ENCODE peak calls at places on chromosomes 6 and 20, in eight cellular contexts. One of them, this sample, is unnamed.

GRCh38 chr6:46210294-46210693 is 39.5 kb upstream of the ENPP5 start:
- DNase-seq in SW 1271: no peak
- DNase-seq in RWPE2: no peak
- DNase-seq in A673: no peak
- DNase-seq in endothelial cell: no peak
- DNase-seq in mammary epithelial cell: no peak
- DNase-seq in NCI-H2029 treated with DMSO at 0.1 percent for 48 hours: no peak
- DNase-seq in CD8-positive, alpha-beta memory T cell: no peak
- DNase-seq in this sample: peak

GRCh38 chr20:46204594-46205205 is 86.6 kb downstream of the CD40 start:
- DNase-seq in SW 1271: no peak
- DNase-seq in RWPE2: no peak
- DNase-seq in A673: no peak
- DNase-seq in endothelial cell: no peak
- DNase-seq in mammary epithelial cell: no peak
- DNase-seq in NCI-H2029 treated with DMSO at 0.1 percent for 48 hours: no peak
- DNase-seq in CD8-positive, alpha-beta memory T cell: peak
- DNase-seq in this sample: no peak

GRCh38 chr20:63651942-63652191 is 1.4 kb downstream of the STMN3 start:
- DNase-seq in SW 1271: no peak
- DNase-seq in RWPE2: peak
- DNase-seq in A673: no peak
- DNase-seq in endothelial cell: no peak
- DNase-seq in mammary epithelial cell: no peak
- DNase-seq in NCI-H2029 treated with DMSO at 0.1 percent for 48 hours: no peak
- DNase-seq in CD8-positive, alpha-beta memory T cell: no peak
- DNase-seq in this sample: no peak

GRCh38 chr6:56299916-56300315 is 52.5 kb upstream of the COL21A1 start:
- DNase-seq in SW 1271: no peak
- DNase-seq in RWPE2: no peak
- DNase-seq in A673: no peak
- DNase-seq in endothelial cell: no peak
- DNase-seq in mammary epithelial cell: no peak
- DNase-seq in NCI-H2029 treated with DMSO at 0.1 percent for 48 hours: no peak
- DNase-seq in CD8-positive, alpha-beta memory T cell: no peak
- DNase-seq in this sample: no peak

GRCh38 chr6:119325559-119326240 is 23.9 kb downstream of the MAN1A1 start:
- DNase-seq in SW 1271: no peak
- DNase-seq in RWPE2: no peak
- DNase-seq in A673: no peak
- DNase-seq in endothelial cell: no peak
- DNase-seq in mammary epithelial cell: no peak
- DNase-seq in NCI-H2029 treated with DMSO at 0.1 percent for 48 hours: no peak
- DNase-seq in CD8-positive, alpha-beta memory T cell: no peak
- DNase-seq in this sample: no peak

GRCh38 chr6:131867744-131868143 is 59.9 kb downstream of the ENPP1 start:
- DNase-seq in SW 1271: no peak
- DNase-seq in RWPE2: no peak
- DNase-seq in A673: no peak
- DNase-seq in endothelial cell: no peak
- DNase-seq in mammary epithelial cell: no peak
- DNase-seq in NCI-H2029 treated with DMSO at 0.1 percent for 48 hours: no peak
- DNase-seq in CD8-positive, alpha-beta memory T cell: no peak
- DNase-seq in this sample: no peak

GRCh38 chr6:160781298-160781697 is 79.3 kb downstream of the PLG start:
- DNase-seq in SW 1271: no peak
- DNase-seq in RWPE2: no peak
- DNase-seq in A673: no peak
- DNase-seq in endothelial cell: no peak
- DNase-seq in mammary epithelial cell: no peak
- DNase-seq in NCI-H2029 treated with DMSO at 0.1 percent for 48 hours: no peak
- DNase-seq in CD8-positive, alpha-beta memory T cell: no peak
- DNase-seq in this sample: no peak

GRCh38 chr6:54730767-54731665 is 115.6 kb upstream of the FAM83B start:
- DNase-seq in SW 1271: no peak
- DNase-seq in RWPE2: no peak
- DNase-seq in A673: no peak
- DNase-seq in endothelial cell: no peak
- DNase-seq in mammary epithelial cell: peak
- DNase-seq in NCI-H2029 treated with DMSO at 0.1 percent for 48 hours: no peak
- DNase-seq in CD8-positive, alpha-beta memory T cell: no peak
- DNase-seq in this sample: no peak

GRCh38 chr6:116060572-116061283 is at the start of gene FRK:
- DNase-seq in SW 1271: no peak
- DNase-seq in RWPE2: no peak
- DNase-seq in A673: peak
- DNase-seq in endothelial cell: no peak
- DNase-seq in mammary epithelial cell: peak
- DNase-seq in NCI-H2029 treated with DMSO at 0.1 percent for 48 hours: no peak
- DNase-seq in CD8-positive, alpha-beta memory T cell: no peak
- DNase-seq in this sample: peak

GRCh38 chr20:62918137-62918536 is 8.2 kb downstream of the DIDO1 start:
- DNase-seq in SW 1271: no peak
- DNase-seq in RWPE2: no peak
- DNase-seq in A673: no peak
- DNase-seq in endothelial cell: no peak
- DNase-seq in mammary epithelial cell: no peak
- DNase-seq in NCI-H2029 treated with DMSO at 0.1 percent for 48 hours: no peak
- DNase-seq in CD8-positive, alpha-beta memory T cell: no peak
- DNase-seq in this sample: no peak

GRCh38 chr6:9979996-9980395 is 434.9 kb downstream of the TFAP2A start:
- DNase-seq in SW 1271: no peak
- DNase-seq in RWPE2: no peak
- DNase-seq in A673: peak
- DNase-seq in endothelial cell: no peak
- DNase-seq in mammary epithelial cell: no peak
- DNase-seq in NCI-H2029 treated with DMSO at 0.1 percent for 48 hours: no peak
- DNase-seq in CD8-positive, alpha-beta memory T cell: no peak
- DNase-seq in this sample: no peak

GRCh38 chr6:91198588-91199255 is 611.9 kb upstream of the MAP3K7 start:
- DNase-seq in SW 1271: peak
- DNase-seq in RWPE2: no peak
- DNase-seq in A673: peak
- DNase-seq in endothelial cell: no peak
- DNase-seq in mammary epithelial cell: no peak
- DNase-seq in NCI-H2029 treated with DMSO at 0.1 percent for 48 hours: no peak
- DNase-seq in CD8-positive, alpha-beta memory T cell: no peak
- DNase-seq in this sample: peak

GRCh38 chr6:15242503-15242902 is 3.4 kb upstream of the JARID2 start:
- DNase-seq in SW 1271: no peak
- DNase-seq in RWPE2: no peak
- DNase-seq in A673: no peak
- DNase-seq in endothelial cell: no peak
- DNase-seq in mammary epithelial cell: no peak
- DNase-seq in NCI-H2029 treated with DMSO at 0.1 percent for 48 hours: no peak
- DNase-seq in CD8-positive, alpha-beta memory T cell: no peak
- DNase-seq in this sample: no peak

GRCh38 chr20:56343861-56344381 is 14.9 kb upstream of the FAM210B start:
- DNase-seq in SW 1271: no peak
- DNase-seq in RWPE2: peak
- DNase-seq in A673: peak
- DNase-seq in endothelial cell: peak
- DNase-seq in mammary epithelial cell: peak
- DNase-seq in NCI-H2029 treated with DMSO at 0.1 percent for 48 hours: no peak
- DNase-seq in CD8-positive, alpha-beta memory T cell: no peak
- DNase-seq in this sample: peak

GRCh38 chr6:52233975-52234823 is 10.1 kb downstream of the IL17F start:
- DNase-seq in SW 1271: peak
- DNase-seq in RWPE2: no peak
- DNase-seq in A673: peak
- DNase-seq in endothelial cell: peak
- DNase-seq in mammary epithelial cell: peak
- DNase-seq in NCI-H2029 treated with DMSO at 0.1 percent for 48 hours: peak
- DNase-seq in CD8-positive, alpha-beta memory T cell: no peak
- DNase-seq in this sample: peak

GRCh38 chr6:31861919-31862343 is 690 bp downstream of the NEU1 start:
- DNase-seq in SW 1271: no peak
- DNase-seq in RWPE2: no peak
- DNase-seq in A673: no peak
- DNase-seq in endothelial cell: no peak
- DNase-seq in mammary epithelial cell: no peak
- DNase-seq in NCI-H2029 treated with DMSO at 0.1 percent for 48 hours: no peak
- DNase-seq in CD8-positive, alpha-beta memory T cell: no peak
- DNase-seq in this sample: no peak

GRCh38 chr20:35866446-35867202 is 87.7 kb downstream of the SCAND1 start:
- DNase-seq in SW 1271: no peak
- DNase-seq in RWPE2: no peak
- DNase-seq in A673: no peak
- DNase-seq in endothelial cell: no peak
- DNase-seq in mammary epithelial cell: no peak
- DNase-seq in NCI-H2029 treated with DMSO at 0.1 percent for 48 hours: no peak
- DNase-seq in CD8-positive, alpha-beta memory T cell: no peak
- DNase-seq in this sample: peak

GRCh38 chr6:2658788-2659187 is 91.9 kb downstream of the MYLK4 start:
- DNase-seq in SW 1271: no peak
- DNase-seq in RWPE2: no peak
- DNase-seq in A673: no peak
- DNase-seq in endothelial cell: no peak
- DNase-seq in mammary epithelial cell: peak
- DNase-seq in NCI-H2029 treated with DMSO at 0.1 percent for 48 hours: no peak
- DNase-seq in CD8-positive, alpha-beta memory T cell: no peak
- DNase-seq in this sample: peak

GRCh38 chr6:81750660-81751387 is 1.7 kb downstream of the TENT5A start:
- DNase-seq in SW 1271: no peak
- DNase-seq in RWPE2: no peak
- DNase-seq in A673: no peak
- DNase-seq in endothelial cell: no peak
- DNase-seq in mammary epithelial cell: peak
- DNase-seq in NCI-H2029 treated with DMSO at 0.1 percent for 48 hours: peak
- DNase-seq in CD8-positive, alpha-beta memory T cell: no peak
- DNase-seq in this sample: peak

GRCh38 chr20:61426361-61426760 is 174.3 kb downstream of the CDH4 start:
- DNase-seq in SW 1271: no peak
- DNase-seq in RWPE2: peak
- DNase-seq in A673: peak
- DNase-seq in endothelial cell: no peak
- DNase-seq in mammary epithelial cell: no peak
- DNase-seq in NCI-H2029 treated with DMSO at 0.1 percent for 48 hours: no peak
- DNase-seq in CD8-positive, alpha-beta memory T cell: no peak
- DNase-seq in this sample: peak

GRCh38 chr6:53042112-53042511 is 23.1 kb upstream of the FBXO9 start:
- DNase-seq in SW 1271: peak
- DNase-seq in RWPE2: no peak
- DNase-seq in A673: peak
- DNase-seq in endothelial cell: no peak
- DNase-seq in mammary epithelial cell: peak
- DNase-seq in NCI-H2029 treated with DMSO at 0.1 percent for 48 hours: no peak
- DNase-seq in CD8-positive, alpha-beta memory T cell: no peak
- DNase-seq in this sample: peak

GRCh38 chr6:80022803-80023202 is 18.4 kb downstream of the TTK start:
- DNase-seq in SW 1271: no peak
- DNase-seq in RWPE2: no peak
- DNase-seq in A673: no peak
- DNase-seq in endothelial cell: no peak
- DNase-seq in mammary epithelial cell: no peak
- DNase-seq in NCI-H2029 treated with DMSO at 0.1 percent for 48 hours: no peak
- DNase-seq in CD8-positive, alpha-beta memory T cell: no peak
- DNase-seq in this sample: peak

GRCh38 chr6:162862462-162862861 is 134.7 kb downstream of the PACRG start:
- DNase-seq in SW 1271: no peak
- DNase-seq in RWPE2: no peak
- DNase-seq in A673: no peak
- DNase-seq in endothelial cell: no peak
- DNase-seq in mammary epithelial cell: no peak
- DNase-seq in NCI-H2029 treated with DMSO at 0.1 percent for 48 hours: no peak
- DNase-seq in CD8-positive, alpha-beta memory T cell: no peak
- DNase-seq in this sample: peak

GRCh38 chr6:150248300-150248699 is 105.5 kb downstream of the PPP1R14C start:
- DNase-seq in SW 1271: no peak
- DNase-seq in RWPE2: no peak
- DNase-seq in A673: no peak
- DNase-seq in endothelial cell: no peak
- DNase-seq in mammary epithelial cell: no peak
- DNase-seq in NCI-H2029 treated with DMSO at 0.1 percent for 48 hours: no peak
- DNase-seq in CD8-positive, alpha-beta memory T cell: no peak
- DNase-seq in this sample: no peak

GRCh38 chr6:41683460-41684310 is 45.4 kb downstream of the MDFI start:
- DNase-seq in SW 1271: peak
- DNase-seq in RWPE2: no peak
- DNase-seq in A673: peak
- DNase-seq in endothelial cell: peak
- DNase-seq in mammary epithelial cell: peak
- DNase-seq in NCI-H2029 treated with DMSO at 0.1 percent for 48 hours: peak
- DNase-seq in CD8-positive, alpha-beta memory T cell: peak
- DNase-seq in this sample: peak

GRCh38 chr6:81763051-81763450 is 10.6 kb upstream of the TENT5A start:
- DNase-seq in SW 1271: no peak
- DNase-seq in RWPE2: no peak
- DNase-seq in A673: no peak
- DNase-seq in endothelial cell: no peak
- DNase-seq in mammary epithelial cell: no peak
- DNase-seq in NCI-H2029 treated with DMSO at 0.1 percent for 48 hours: no peak
- DNase-seq in CD8-positive, alpha-beta memory T cell: no peak
- DNase-seq in this sample: no peak

GRCh38 chr6:43383021-43383667 is 13.7 kb upstream of the ZNF318 start:
- DNase-seq in SW 1271: no peak
- DNase-seq in RWPE2: no peak
- DNase-seq in A673: no peak
- DNase-seq in endothelial cell: no peak
- DNase-seq in mammary epithelial cell: peak
- DNase-seq in NCI-H2029 treated with DMSO at 0.1 percent for 48 hours: no peak
- DNase-seq in CD8-positive, alpha-beta memory T cell: no peak
- DNase-seq in this sample: peak

This sample was measured in epithelial cell of esophagus.